ENCODE peak calls at places on chromosomes 5 and 9, in seven cellular contexts. D is brain microvascular endothelial cell, O is gastrocnemius medialis, Y is ovary, K is heart left ventricle, H is GM12865, F is psoas muscle. G is an unnamed sample.

GRCh38 chr9:97632406-97632991 is 669 bp downstream of the TSTD2 start:
- DNase-seq in O (peak; percentile 29), K (peak; percentile 67), D (peak; percentile 68), F (peak; percentile 55), Y (peak; percentile 74), H (no peak), G (peak; percentile 52)

GRCh38 chr9:15277400-15278137 is 29.4 kb downstream of the TTC39B start:
- DNase-seq in F (no peak), K (no peak), H (peak; percentile 33), D (no peak), Y (no peak), O (no peak), G (peak; percentile 74)

GRCh38 chr9:131915181-131915580 is 164.5 kb downstream of the MED27 start:
- DNase-seq in K (no peak), H (no peak), D (peak; percentile 10), Y (no peak), F (no peak), O (no peak), G (no peak)

GRCh38 chr5:10374032-10374431 is 20.5 kb downstream of the MARCHF6 start:
- DNase-seq in O (no peak), D (no peak), Y (no peak), F (no peak), H (no peak), K (no peak), G (no peak)

GRCh38 chr9:114308361-114308950 is 14.4 kb upstream of the ORM1 start:
- DNase-seq in O (no peak), K (no peak), Y (peak; percentile 10), F (no peak), H (no peak), D (no peak), G (no peak)

GRCh38 chr5:6765612-6766525 is 52.6 kb downstream of the TENT4A start:
- DNase-seq in F (peak; percentile 73), O (peak; percentile 43), Y (peak; percentile 81), K (peak; percentile 80), H (peak; percentile 68), D (peak; percentile 64), G (no peak)

GRCh38 chr9:6414291-6414690 is 1.3 kb downstream of the UHRF2 start:
- DNase-seq in F (no peak), O (no peak), Y (no peak), D (peak; percentile 32), K (no peak), H (peak; percentile 35), G (no peak)

GRCh38 chr5:91189480-91190332 is 193.4 kb downstream of the ARRDC3 start:
- DNase-seq in Y (peak; percentile 78), O (no peak), H (peak; percentile 60), F (peak; percentile 52), D (peak; percentile 92), K (peak; percentile 31), G (no peak)

GRCh38 chr5:1826235-1826980 is 25.2 kb downstream of the NDUFS6 start:
- DNase-seq in O (no peak), F (no peak), Y (no peak), D (no peak), K (peak; percentile 15), H (no peak), G (no peak)

GRCh38 chr9:85743290-85744128 is 1.8 kb upstream of the AGTPBP1 start:
- DNase-seq in F (no peak), H (no peak), K (no peak), D (peak; percentile 87), O (no peak), Y (no peak), G (no peak)

GRCh38 chr5:1199340-1199648 is 2.1 kb upstream of the SLC6A19 start:
- DNase-seq in Y (no peak), K (no peak), O (no peak), H (no peak), F (no peak), D (no peak), G (no peak)

GRCh38 chr5:136332213-136332612 is 33.1 kb downstream of the TRPC7 start:
- DNase-seq in K (no peak), O (no peak), F (no peak), D (no peak), Y (no peak), H (no peak), G (no peak)

GRCh38 chr5:136330353-136330913 is 34.9 kb downstream of the TRPC7 start:
- DNase-seq in K (no peak), D (no peak), O (no peak), Y (no peak), H (no peak), F (no peak), G (no peak)

GRCh38 chr5:136329791-136330190 is 35.6 kb downstream of the TRPC7 start:
- DNase-seq in F (no peak), O (no peak), Y (no peak), K (no peak), D (no peak), H (no peak), G (no peak)

DNA sequence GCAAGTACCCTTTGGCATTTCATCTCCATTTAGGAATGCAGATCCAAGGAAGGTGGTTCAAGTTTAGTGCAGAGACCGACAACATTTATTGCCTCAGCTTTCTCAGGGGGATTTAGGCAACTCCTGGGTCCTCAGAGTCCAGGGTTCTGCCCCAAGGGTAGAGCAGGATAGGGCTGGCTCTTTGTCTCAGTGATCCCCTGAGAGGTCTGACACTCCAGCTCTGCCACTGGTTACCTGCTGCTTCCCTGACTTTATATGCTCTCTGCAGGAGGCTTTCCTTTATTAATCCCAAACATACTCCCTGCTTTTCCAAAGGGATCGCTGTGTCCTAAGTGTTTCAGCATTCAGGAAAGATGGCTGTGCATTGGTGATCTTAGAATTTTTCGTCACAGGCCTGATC is 37.2 kb downstream of the TRPC7 start:
- DNase-seq in D (no peak), O (no peak), F (no peak), Y (no peak), H (no peak), K (no peak), G (no peak)
- TF ChIP-seq CTCF in D (no peak), O (no peak), F (no peak), Y (no peak), H (no peak), K (no peak), G (no peak)

DNA sequence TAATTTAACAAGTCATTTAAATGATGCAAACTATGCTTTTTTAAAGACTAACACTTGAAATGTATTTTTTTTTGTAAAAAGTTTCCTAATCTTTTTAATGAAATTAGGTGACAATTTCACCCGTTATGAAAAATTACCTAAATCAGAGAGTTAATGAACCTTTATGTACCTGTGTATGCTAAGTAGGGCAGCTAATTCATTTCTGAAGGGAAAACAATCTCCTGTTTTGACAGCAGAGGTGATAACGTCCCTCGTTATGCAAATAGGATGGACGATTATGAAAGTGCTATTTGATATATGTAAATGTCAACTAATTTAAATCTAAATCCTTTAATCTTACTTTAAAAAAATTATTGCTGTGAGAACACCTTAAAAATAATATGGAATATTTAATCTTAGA is 58.8 kb downstream of the MEF2C start:
- DNase-seq in K (no peak), D (no peak), H (peak; percentile 69), Y (no peak), F (no peak), O (no peak), G (no peak)
- H3K4me3 ChIP-seq in K (peak overlapping the region; percentile 39), D (no peak overlapping the region), H (peak overlapping the region; percentile 85), Y (no peak overlapping the region), F (peak overlapping the region; percentile 51), O (no peak overlapping the region), G (no peak overlapping the region)

GRCh38 chr9:136529516-136530471 is 16.1 kb downstream of the NOTCH1 start:
- DNase-seq in O (no peak), Y (no peak), K (no peak), D (no peak), H (no peak), F (no peak), G (no peak)

GRCh38 chr9:136526625-136527066 is 19.2 kb downstream of the NOTCH1 start:
- DNase-seq in F (no peak), D (no peak), H (no peak), K (no peak), Y (no peak), O (no peak), G (no peak)

GRCh38 chr9:136527131-136527530 is 18.7 kb downstream of the NOTCH1 start:
- DNase-seq in H (no peak), F (no peak), O (no peak), D (no peak), Y (no peak), K (no peak), G (no peak)

GRCh38 chr9:136528716-136529341 is 17.0 kb downstream of the NOTCH1 start:
- DNase-seq in F (no peak), D (no peak), Y (no peak), H (no peak), K (no peak), O (no peak), G (no peak)

GRCh38 chr9:136527721-136528710 is 17.8 kb downstream of the NOTCH1 start:
- DNase-seq in D (no peak), O (no peak), F (no peak), H (peak; percentile 25), Y (no peak), K (no peak), G (no peak)
- TF ChIP-seq CTCF in D (no peak), O (no peak), F (no peak), H (no peak), Y (no peak), K (no peak), G (no peak)

GRCh38 chr5:149404746-149405549 is 25.9 kb upstream of the IL17B start:
- DNase-seq in H (no peak), O (no peak), K (no peak), F (no peak), Y (no peak), D (peak; percentile 91), G (no peak)

GRCh38 chr5:149406979-149407306 is 27.9 kb upstream of the IL17B start:
- DNase-seq in Y (no peak), H (no peak), O (no peak), D (no peak), K (no peak), F (no peak), G (no peak)

GRCh38 chr5:149407331-149408251 is 28.5 kb upstream of the IL17B start:
- DNase-seq in K (no peak), Y (no peak), O (no peak), D (no peak), F (no peak), H (no peak), G (no peak)

GRCh38 chr5:149405550-149406202 is 26.6 kb upstream of the IL17B start:
- DNase-seq in D (no peak), Y (no peak), K (no peak), H (no peak), O (no peak), F (no peak), G (no peak)

GRCh38 chr5:149406203-149406978 is 27.3 kb upstream of the IL17B start:
- DNase-seq in K (peak; percentile 82), H (no peak), Y (peak; percentile 93), O (no peak), F (no peak), D (peak; percentile 90), G (no peak)
- H3K4me3 ChIP-seq in K (peak overlapping the region; percentile 72), H (no peak overlapping the region), Y (peak overlapping the region; percentile 54), O (peak overlapping the region; percentile 44), F (peak overlapping the region; percentile 59), D (peak overlapping the region; percentile 76), G (no peak overlapping the region)

G was measured in epithelial cell of proximal tubule.